ENCODE peak calls at places on chromosomes 12 and 14, in ten cellular contexts. I is A549; V is thoracic aorta; N is left ventricle myocardium inferior; G is fibroblast of lung; K is tibial nerve; U is MM.1S; Q is CD4-positive, alpha-beta T cell; E is CD4-positive, CD25-positive, alpha-beta regulatory T cell; S is cardiac muscle cell. A is an unnamed sample. For H3K9me3, the result is how much of the 10 kb centered on the place peaks cover.

GRCh38 chr12:5176058-5176457 is 132.4 kb downstream of the KCNA5 start:
- DNase-seq in I (no peak), V (no peak), N (no peak), G (no peak), K (no peak), U (no peak), Q (no peak), E (no peak), S (no peak), A (no peak)

GRCh38 chr14:50813544-50813863 is 17.5 kb downstream of the NIN start:
- DNase-seq in I (no peak), V (no peak), N (no peak), G (no peak), K (no peak), U (no peak), Q (no peak), E (peak), S (peak), A (no peak)

GRCh38 chr12:94560416-94561221 is 89.7 kb downstream of the TMCC3 start:
- DNase-seq in I (peak), V (no peak), N (no peak), G (peak), K (no peak), U (peak), Q (no peak), E (peak), S (peak), A (no peak)

GRCh38 chr12:99978152-99978551 is 6.6 kb downstream of the ANKS1B start:
- DNase-seq in I (no peak), V (no peak), N (no peak), G (no peak), K (no peak), U (no peak), Q (no peak), E (no peak), S (no peak), A (no peak)

GRCh38 chr12:2111816-2112215 is 59.0 kb downstream of the CACNA1C start:
- DNase-seq in I (no peak), V (no peak), N (no peak), G (no peak), K (no peak), U (no peak), Q (no peak), E (no peak), S (no peak), A (no peak)

GRCh38 chr12:113899844-113900471 is 66.2 kb downstream of the RBM19 start:
- DNase-seq in I (no peak), V (no peak), N (no peak), G (no peak), K (no peak), U (no peak), Q (no peak), E (no peak), S (no peak), A (no peak)

GRCh38 chr14:103692159-103692558 is 23.1 kb downstream of the XRCC3 start:
- DNase-seq in I (no peak), V (no peak), N (no peak), G (no peak), K (peak), U (no peak), Q (no peak), E (no peak), S (no peak), A (no peak)

GRCh38 chr12:91704446-91704845 is 441.2 kb downstream of the BTG1 start:
- DNase-seq in I (no peak), V (no peak), N (no peak), G (peak), K (no peak), U (no peak), Q (no peak), E (no peak), S (peak), A (no peak)

DNA sequence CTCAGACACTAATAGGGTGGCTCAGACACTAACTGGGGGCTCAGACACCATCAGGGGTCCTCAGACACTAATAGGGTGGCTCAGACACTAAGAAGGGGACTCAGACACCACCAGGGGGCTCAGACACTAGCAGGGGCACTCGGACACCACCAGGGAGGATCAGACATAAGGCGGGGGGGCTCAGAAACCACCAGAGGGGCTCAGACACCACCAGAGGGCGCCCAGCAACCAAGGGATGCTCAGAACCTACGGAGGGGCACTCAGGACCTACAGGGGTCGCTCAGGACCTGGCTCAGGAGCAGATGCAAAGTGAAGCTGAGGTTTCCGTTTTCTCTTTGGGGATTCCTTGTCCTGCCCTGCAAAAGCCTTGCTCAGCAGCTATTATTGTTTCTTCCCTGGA is 448.5 kb downstream of the TMEM121 start:
- DNase-seq in I (no peak), V (no peak), N (no peak), G (no peak), K (no peak), U (no peak), Q (peak), E (peak), S (no peak), A (peak)
- H3K9me3 ChIP-seq in I (under half), V (under half), N (under half), G (under half), K (under half), U (under half), Q (under half), E (under half), S (under half), A (under half)

GRCh38 chr12:34390846-34391700 is 368.8 kb downstream of the ALG10 start:
- DNase-seq in I (no peak), V (no peak), N (peak), G (no peak), K (no peak), U (no peak), Q (no peak), E (no peak), S (no peak), A (no peak)
- H3K9me3 ChIP-seq in I (under half), V (under half), N (half or more), G (under half), K (half or more), U (under half), Q (under half), E (half or more), S (under half), A (under half)

GRCh38 chr12:63179224-63179623 is 28.2 kb upstream of the AVPR1A start:
- DNase-seq in I (no peak), V (no peak), N (no peak), G (no peak), K (no peak), U (no peak), Q (no peak), E (no peak), S (no peak), A (no peak)
- H3K9me3 ChIP-seq in I (under half), V (under half), N (half or more), G (under half), K (under half), U (under half), Q (under half), E (under half), S (under half), A (under half)

GRCh38 chr12:130333341-130333740 is 4.3 kb upstream of the PIWIL1 start:
- DNase-seq in I (no peak), V (no peak), N (no peak), G (no peak), K (no peak), U (no peak), Q (no peak), E (no peak), S (no peak), A (no peak)
- H3K9me3 ChIP-seq in I (under half), V (under half), N (under half), G (under half), K (under half), U (under half), Q (under half), E (under half), S (under half), A (under half)

DNA sequence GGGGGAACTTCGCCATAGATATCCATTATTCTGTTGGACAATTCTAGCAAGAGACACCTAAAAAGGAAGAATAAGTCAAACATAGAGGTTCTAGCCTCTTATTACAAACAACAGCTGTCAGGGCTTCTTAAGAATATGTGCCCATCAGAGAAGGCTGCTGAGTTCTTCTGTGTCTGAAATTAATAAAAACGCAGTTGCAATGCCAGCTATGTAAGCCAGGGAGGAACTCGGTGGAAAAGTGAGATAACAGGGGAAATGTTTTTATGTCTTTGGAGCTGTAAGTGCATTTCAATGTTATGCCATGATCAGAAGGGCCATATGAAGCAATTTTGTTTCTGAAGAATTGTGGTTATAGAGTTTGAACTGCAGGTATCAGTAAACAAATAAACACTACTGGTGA is 95.0 kb downstream of the SYT1 start:
- DNase-seq in I (no peak), V (no peak), N (no peak), G (no peak), K (no peak), U (no peak), Q (no peak), E (no peak), S (peak), A (no peak)
- H3K9me3 ChIP-seq in I (under half), V (under half), N (under half), G (under half), K (under half), U (under half), Q (under half), E (under half), S (under half), A (under half)

DNA sequence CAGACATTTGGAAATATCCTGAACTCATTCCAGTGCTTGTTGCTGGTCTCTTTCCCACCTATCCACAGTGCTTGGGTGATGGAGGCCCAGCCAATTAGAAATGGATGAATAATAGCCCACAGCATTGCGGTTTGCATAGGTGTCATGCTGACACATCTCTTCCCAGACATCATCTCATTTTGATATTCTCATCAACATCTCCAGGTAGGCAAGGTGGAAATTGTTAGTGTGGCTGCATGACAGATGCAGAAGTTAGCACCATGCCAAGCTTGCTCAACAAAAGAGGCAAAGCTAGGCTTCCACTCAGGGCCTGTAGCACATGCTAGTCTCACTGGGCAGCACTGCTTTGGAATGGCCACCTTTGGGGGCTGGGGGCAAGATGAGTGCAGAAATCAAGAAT is 1118.9 kb downstream of the VRK1 start:
- DNase-seq in I (no peak), V (no peak), N (no peak), G (no peak), K (no peak), U (no peak), Q (no peak), E (no peak), S (no peak), A (no peak)
- H3K9me3 ChIP-seq in I (under half), V (under half), N (under half), G (under half), K (under half), U (under half), Q (under half), E (under half), S (under half), A (under half)

GRCh38 chr12:131092911-131093901 is 139.5 kb downstream of the ADGRD1 start:
- DNase-seq in I (no peak), V (no peak), N (no peak), G (no peak), K (peak), U (peak), Q (no peak), E (peak), S (no peak), A (no peak)

GRCh38 chr12:131095826-131096680 is 142.3 kb downstream of the ADGRD1 start:
- DNase-seq in I (no peak), V (no peak), N (no peak), G (no peak), K (peak), U (no peak), Q (no peak), E (no peak), S (no peak), A (no peak)

GRCh38 chr12:131094831-131095805 is 141.4 kb downstream of the ADGRD1 start:
- DNase-seq in I (no peak), V (no peak), N (no peak), G (no peak), K (peak), U (no peak), Q (no peak), E (no peak), S (no peak), A (no peak)

GRCh38 chr12:131091976-131092691 is 138.4 kb downstream of the ADGRD1 start:
- DNase-seq in I (no peak), V (no peak), N (no peak), G (no peak), K (peak), U (no peak), Q (no peak), E (no peak), S (no peak), A (no peak)

GRCh38 chr12:131093971-131094830 is 140.5 kb downstream of the ADGRD1 start:
- DNase-seq in I (no peak), V (no peak), N (no peak), G (no peak), K (peak), U (no peak), Q (no peak), E (no peak), S (no peak), A (no peak)
- H3K9me3 ChIP-seq in I (under half), V (under half), N (under half), G (under half), K (under half), U (under half), Q (under half), E (under half), S (under half), A (under half)

DNA sequence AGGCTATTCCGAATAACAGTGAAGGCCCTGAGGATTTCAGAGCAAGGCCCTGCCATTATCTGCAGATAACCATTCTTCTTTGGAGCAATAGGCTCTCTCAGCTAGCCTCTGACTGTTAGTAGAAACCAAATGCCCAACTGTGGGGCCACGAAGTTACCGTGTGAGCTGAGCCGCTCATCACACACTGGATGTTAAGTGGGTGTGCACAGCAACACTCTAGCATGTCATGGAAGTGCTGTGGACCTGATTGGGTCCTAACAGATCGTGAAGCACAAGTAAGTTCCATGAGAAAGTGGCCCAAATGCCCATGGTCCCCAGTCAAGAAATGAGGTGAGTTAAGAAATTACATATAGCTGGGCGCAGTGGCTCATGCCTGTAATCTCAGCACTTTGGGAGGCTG is 190.4 kb downstream of the ALG10 start:
- DNase-seq in I (no peak), V (no peak), N (no peak), G (no peak), K (no peak), U (no peak), Q (no peak), E (no peak), S (no peak), A (no peak)
- H3K9me3 ChIP-seq in I (under half), V (under half), N (under half), G (under half), K (under half), U (under half), Q (under half), E (under half), S (under half), A (under half)

GRCh38 chr14:40222996-40223395 is 790.8 kb upstream of the FBXO33 start:
- DNase-seq in I (no peak), V (no peak), N (no peak), G (no peak), K (no peak), U (no peak), Q (no peak), E (no peak), S (no peak), A (no peak)

GRCh38 chr14:40219032-40219431 is 786.8 kb upstream of the FBXO33 start:
- DNase-seq in I (no peak), V (no peak), N (no peak), G (no peak), K (no peak), U (no peak), Q (no peak), E (no peak), S (no peak), A (no peak)

GRCh38 chr14:40218282-40218941 is 786.2 kb upstream of the FBXO33 start:
- DNase-seq in I (no peak), V (no peak), N (no peak), G (no peak), K (no peak), U (peak), Q (no peak), E (no peak), S (no peak), A (no peak)

GRCh38 chr14:40216976-40217375 is 784.7 kb upstream of the FBXO33 start:
- DNase-seq in I (no peak), V (no peak), N (no peak), G (no peak), K (no peak), U (no peak), Q (no peak), E (no peak), S (no peak), A (no peak)

GRCh38 chr14:40221428-40221827 is 789.2 kb upstream of the FBXO33 start:
- DNase-seq in I (no peak), V (no peak), N (no peak), G (no peak), K (no peak), U (no peak), Q (no peak), E (no peak), S (no peak), A (no peak)
- H3K9me3 ChIP-seq in I (under half), V (under half), N (under half), G (under half), K (under half), U (under half), Q (under half), E (under half), S (under half), A (under half)

DNA sequence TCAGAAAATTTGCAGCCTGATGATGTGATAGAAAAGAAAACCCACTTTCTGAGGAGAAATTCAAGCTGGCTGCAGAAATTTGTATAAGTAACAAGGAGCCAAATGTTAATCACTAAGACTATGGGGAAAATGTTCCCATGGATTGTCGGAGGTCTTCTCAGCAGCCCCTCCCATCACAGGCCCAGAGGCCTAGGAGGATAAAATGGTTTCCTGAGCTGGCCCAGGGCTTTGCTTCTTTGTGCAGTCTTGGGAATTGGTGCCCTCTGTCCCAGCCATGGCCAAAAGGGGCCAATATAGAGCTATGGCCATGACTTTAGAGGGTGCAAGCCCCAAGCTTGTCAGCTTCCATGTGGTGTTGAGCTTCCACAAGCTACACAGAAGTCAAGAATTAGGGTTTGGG is 335.9 kb downstream of the ATP23 start:
- DNase-seq in I (no peak), V (no peak), N (no peak), G (no peak), K (no peak), U (no peak), Q (no peak), E (no peak), S (no peak), A (no peak)
- H3K9me3 ChIP-seq in I (under half), V (under half), N (half or more), G (under half), K (under half), U (under half), Q (under half), E (under half), S (under half), A (under half)

A was measured in T-helper 17 cell.